ENCODE peak calls at places on chromosomes 13 and 19, in five cellular contexts. U is IMR-90; S is aorta; R is GM23338; J is naive thymus-derived CD4-positive, alpha-beta T cell. D is an unnamed sample.

GRCh38 chr19:50580240-50580639 is 12.0 kb upstream of the LRRC4B start:
- DNase-seq in J (no peak), R (no peak), S (no peak), U (no peak), D (no peak)

GRCh38 chr19:2199215-2199614 is 35.5 kb downstream of the DOT1L start:
- DNase-seq in S (no peak), R (peak; percentile 70), U (no peak), J (no peak), D (no peak)

GRCh38 chr19:1953441-1954094 is 12.6 kb downstream of the CSNK1G2 start:
- DNase-seq in J (no peak), U (no peak), R (no peak), S (no peak), D (no peak)

GRCh38 chr19:29630661-29631060 is 24.6 kb downstream of the POP4 start:
- DNase-seq in R (no peak), J (no peak), S (no peak), U (no peak), D (no peak)

GRCh38 chr19:43532571-43532961 is 422 bp upstream of the ZNF575 start:
- DNase-seq in S (peak; percentile 76), U (no peak), R (no peak), J (no peak), D (peak; percentile 25)

GRCh38 chr13:106318941-106319411 is 216.5 kb downstream of the EFNB2 start:
- DNase-seq in S (no peak), R (peak; percentile 27), U (peak; percentile 96), J (no peak), D (no peak)

GRCh38 chr13:39892731-39893293 is 237.3 kb downstream of the COG6 start:
- DNase-seq in R (no peak), S (peak; percentile 55), J (no peak), U (no peak), D (no peak)

GRCh38 chr19:2743099-2743498 is 3.3 kb upstream of the SLC39A3 start:
- DNase-seq in U (no peak), R (no peak), S (no peak), J (no peak), D (no peak)

GRCh38 chr13:77034883-77035282 is 7.9 kb upstream of the FBXL3 start:
- DNase-seq in R (no peak), U (peak; percentile 79), S (no peak), J (no peak), D (no peak)

GRCh38 chr19:19538077-19538764 is at the start of gene CILP2:
- DNase-seq in U (no peak), S (no peak), R (peak; percentile 89), J (no peak), D (peak; percentile 39)

GRCh38 chr19:7748756-7749155 is 1.4 kb upstream of the CD209 start:
- DNase-seq in U (peak; percentile 7), J (no peak), S (no peak), R (peak; percentile 96), D (no peak)

GRCh38 chr19:39497850-39498261 is 891 bp upstream of the DLL3 start:
- DNase-seq in U (peak; percentile 19), J (no peak), R (peak; percentile 89), S (peak; percentile 55), D (no peak)

GRCh38 chr19:7225741-7226140 is 68.5 kb downstream of the INSR start:
- DNase-seq in J (no peak), R (no peak), S (no peak), U (no peak), D (no peak)

DNA sequence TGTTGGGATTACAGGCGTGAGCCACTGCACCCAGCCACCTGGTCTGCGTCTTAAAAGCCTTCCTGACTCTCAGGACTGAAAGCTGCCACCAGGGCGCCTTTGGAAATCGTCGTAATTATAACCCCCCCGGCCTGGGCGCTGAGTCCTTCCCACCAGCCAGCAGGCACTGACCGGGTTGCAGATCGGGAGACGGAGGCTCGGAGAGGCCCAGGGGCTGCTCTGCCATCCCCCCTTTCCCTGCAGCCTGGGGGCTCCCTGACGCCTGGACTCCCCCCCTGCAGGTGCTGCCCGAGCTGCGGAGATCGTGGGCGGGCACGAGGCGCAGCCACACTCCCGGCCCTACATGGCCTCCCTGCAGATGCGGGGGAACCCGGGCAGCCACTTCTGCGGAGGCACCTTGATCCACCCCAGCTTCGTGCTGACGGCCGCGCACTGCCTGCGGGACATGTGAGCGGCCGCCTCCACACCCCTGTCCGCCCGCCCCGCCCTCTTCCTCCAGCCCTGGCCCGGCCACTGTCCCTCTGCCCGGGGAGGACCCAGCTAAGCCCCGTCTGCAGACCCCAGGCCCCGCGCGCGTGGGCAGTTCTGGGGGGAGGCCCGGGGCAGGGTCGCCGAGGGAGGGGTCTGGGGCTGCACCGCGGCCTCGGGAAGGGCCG is 2.5 kb downstream of the PRTN3 start:
- DNase-seq in S (no peak), J (no peak), R (peak; percentile 79), U (no peak), D (no peak)
- H3K4me3 ChIP-seq in S (no peak overlapping the region), J (no peak overlapping the region), R (peak overlapping the region; percentile 49), U (no peak overlapping the region), D (no peak overlapping the region)

DNA sequence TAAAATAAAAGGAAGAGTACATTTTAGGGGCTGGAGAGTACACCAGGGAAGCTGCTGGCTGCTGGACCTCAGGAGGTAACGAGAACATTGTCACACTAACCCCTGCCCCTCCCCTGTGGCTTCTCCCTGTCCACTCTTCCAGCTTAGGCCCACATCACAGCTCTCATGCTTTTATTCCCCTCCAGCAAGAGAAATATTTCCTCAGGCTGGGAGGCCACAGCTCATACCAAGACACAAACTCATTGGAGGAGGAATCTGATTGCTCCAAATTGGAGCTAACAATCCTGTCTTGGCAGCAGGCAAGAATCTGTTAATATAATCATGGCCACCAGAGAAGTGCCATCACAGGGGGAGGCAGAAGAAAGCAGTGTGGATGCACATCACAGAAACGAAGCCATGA is 740.8 kb downstream of the UQCRFS1 start:
- DNase-seq in R (no peak), S (no peak), U (no peak), J (no peak), D (no peak)
- H3K4me3 ChIP-seq in R (no peak overlapping the region), S (no peak overlapping the region), U (no peak overlapping the region), J (no peak overlapping the region), D (no peak overlapping the region)

GRCh38 chr19:35513975-35514809 is 743 bp upstream of the DMKN start:
- DNase-seq in R (peak; percentile 61), J (no peak), U (no peak), S (no peak), D (no peak)
- H3K4me3 ChIP-seq in R (peak overlapping the region; percentile 63), J (no peak overlapping the region), U (no peak overlapping the region), S (no peak overlapping the region), D (no peak overlapping the region)

DNA sequence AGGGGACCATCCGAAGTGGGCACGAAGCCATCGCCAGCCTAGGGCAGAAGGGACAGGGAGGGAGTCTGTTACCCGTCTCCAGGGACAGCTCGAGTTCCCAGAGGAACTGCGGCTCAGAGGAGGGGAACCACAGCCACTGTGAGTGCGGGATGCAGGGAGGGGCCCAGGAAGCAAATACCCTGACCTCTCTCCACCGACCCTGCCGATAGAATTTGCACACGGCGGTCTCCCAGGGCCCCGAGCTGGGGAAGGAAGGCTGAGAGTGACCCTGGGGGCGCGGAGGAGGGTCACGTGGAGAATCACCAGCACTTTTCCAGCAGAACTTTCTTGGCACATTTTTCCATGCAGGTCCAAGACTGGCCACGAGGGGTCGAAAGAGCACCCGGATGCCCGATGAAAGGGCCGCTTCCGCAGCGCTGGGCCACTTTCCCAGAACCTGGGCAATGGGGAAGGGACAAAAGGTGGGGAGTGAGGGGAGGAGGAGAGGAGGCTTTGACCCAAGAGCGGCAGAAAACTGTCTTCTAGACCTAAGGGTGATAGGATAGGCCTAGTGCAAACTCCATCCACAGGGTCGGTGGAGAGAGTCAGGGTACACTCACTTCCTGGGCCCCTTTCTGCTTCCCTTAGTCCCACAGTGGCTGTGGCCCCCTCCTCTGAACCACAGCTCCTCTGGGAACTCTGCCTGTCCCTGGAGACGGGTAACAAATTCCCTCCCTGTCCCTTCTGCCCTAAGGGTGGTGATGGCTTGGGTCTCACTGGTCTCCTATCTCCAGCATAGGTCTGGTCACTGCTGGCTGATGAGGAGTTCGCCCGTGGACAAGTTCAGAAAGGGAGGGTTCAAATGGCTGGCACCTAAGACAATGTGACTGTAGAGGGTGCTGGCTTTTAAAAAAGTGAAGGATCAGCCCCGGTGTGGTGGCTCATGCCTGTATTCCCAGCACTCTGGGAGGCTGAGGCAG is 5.3 kb upstream of the GPR4 start:
- DNase-seq in J (peak; percentile 29), U (peak; percentile 59), S (peak; percentile 82), R (peak; percentile 96), D (peak; percentile 6)
- H3K4me3 ChIP-seq in J (no peak overlapping the region), U (no peak overlapping the region), S (no peak overlapping the region), R (peak overlapping the region; percentile 60), D (no peak overlapping the region)

DNA sequence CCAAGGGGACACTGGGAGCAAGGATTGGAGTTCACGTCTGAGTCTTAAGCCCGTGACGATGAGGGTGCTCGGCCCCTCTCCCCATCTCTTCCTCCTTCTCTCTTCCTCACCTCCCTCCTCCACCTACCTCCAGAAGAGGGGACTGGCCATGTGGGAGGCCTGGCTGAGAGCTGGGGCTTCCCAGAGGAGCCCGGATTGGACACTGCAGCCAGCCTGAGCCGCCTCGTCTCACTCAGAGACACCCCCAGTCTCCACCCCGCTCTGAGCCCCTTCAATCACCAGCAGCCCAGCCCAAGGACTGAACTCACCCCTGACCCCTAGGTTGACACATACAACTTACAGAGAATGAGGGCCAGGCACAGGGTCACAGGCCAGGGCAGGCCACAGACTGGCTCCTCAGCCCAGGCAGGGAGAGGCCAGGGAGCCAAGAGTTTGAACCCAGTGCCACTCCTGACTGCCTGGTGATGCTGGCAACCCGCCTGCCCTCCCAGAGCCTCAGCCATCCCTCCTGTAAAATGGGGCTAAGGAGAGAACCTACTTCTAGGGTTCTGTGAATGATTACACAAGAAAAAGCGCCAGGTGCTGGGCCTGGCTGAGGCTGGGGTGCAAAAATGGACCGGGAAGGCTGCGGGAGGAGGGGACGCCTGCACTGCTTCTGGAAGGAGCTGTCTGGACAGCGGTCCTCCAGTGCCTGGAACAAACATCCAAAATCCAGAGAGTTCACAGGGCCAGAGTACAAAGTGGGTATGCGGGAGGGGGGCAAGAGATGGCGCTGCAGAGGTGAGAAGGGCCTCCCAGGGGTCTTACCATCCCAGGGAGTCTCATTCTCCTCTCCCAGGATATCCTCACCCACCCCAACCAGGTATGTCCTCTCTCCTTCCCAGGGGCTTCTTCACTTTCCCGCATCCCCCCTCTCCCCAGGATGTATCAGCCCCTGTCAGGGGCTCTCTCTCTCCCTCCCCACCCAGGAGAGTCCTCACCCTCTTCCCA is 1.1 kb downstream of the CD79A start:
- DNase-seq in R (no peak), U (no peak), S (no peak), J (no peak), D (no peak)
- H3K4me3 ChIP-seq in R (no peak overlapping the region), U (no peak overlapping the region), S (no peak overlapping the region), J (peak overlapping the region; percentile 15), D (no peak overlapping the region)